ENCODE peak calls at places on chromosome 18, in seven cellular contexts. K is GM12891, E is GM12878, X is SK-N-SH, N is HepG2, D is K562, M is H1. H is an unnamed sample.

GRCh38 chr18:43485565-43485964 is 208.3 kb upstream of the SYT4 start:
- DNase-seq in K (no peak), E (no peak), X (no peak), N (no peak), D (no peak), M (no peak), H (no peak)

GRCh38 chr18:23038712-23039111 is 96.6 kb upstream of the CABLES1 start:
- DNase-seq in K (no peak), E (no peak), X (no peak), N (no peak), D (no peak), M (no peak), H (no peak)

GRCh38 chr18:55420977-55421611 is 166.9 kb downstream of the TCF4 start:
- DNase-seq in K (no peak), E (no peak), X (no peak), N (no peak), D (no peak), M (no peak), H (no peak)

GRCh38 chr18:29651121-29651675 is 1391.3 kb downstream of the DSC3 start:
- DNase-seq in K (no peak), E (no peak), X (no peak), N (no peak), D (no peak), M (no peak), H (no peak)

GRCh38 chr18:25310045-25310444 is 41.9 kb downstream of the ZNF521 start:
- DNase-seq in K (no peak), E (no peak), X (no peak), N (no peak), D (no peak), M (no peak), H (no peak)

GRCh38 chr18:46346213-46346612 is 242.0 kb downstream of the HAUS1 start:
- DNase-seq in K (no peak), E (no peak), X (no peak), N (no peak), D (no peak), M (no peak), H (no peak)

GRCh38 chr18:42105382-42105781 is 150.3 kb downstream of the PIK3C3 start:
- DNase-seq in K (no peak), E (no peak), X (no peak), N (no peak), D (no peak), M (no peak), H (no peak)

GRCh38 chr18:26429535-26429934 is 118.8 kb downstream of the KCTD1 start:
- DNase-seq in K (no peak), E (no peak), X (peak), N (peak), D (no peak), M (peak), H (no peak)

GRCh38 chr18:79401494-79402208 is 5.9 kb downstream of the NFATC1 start:
- DNase-seq in K (no peak), E (no peak), X (no peak), N (no peak), D (no peak), M (no peak), H (no peak)

GRCh38 chr18:74951165-74951760 is 257.7 kb downstream of the PTGR3 start:
- DNase-seq in K (no peak), E (peak), X (no peak), N (peak), D (no peak), M (no peak), H (no peak)
- TF ChIP-seq POLR2AphosphoS5 in K (no peak), E (no peak), X (no peak), N (no peak), D (no peak), M (no peak), H (no peak)

DNA sequence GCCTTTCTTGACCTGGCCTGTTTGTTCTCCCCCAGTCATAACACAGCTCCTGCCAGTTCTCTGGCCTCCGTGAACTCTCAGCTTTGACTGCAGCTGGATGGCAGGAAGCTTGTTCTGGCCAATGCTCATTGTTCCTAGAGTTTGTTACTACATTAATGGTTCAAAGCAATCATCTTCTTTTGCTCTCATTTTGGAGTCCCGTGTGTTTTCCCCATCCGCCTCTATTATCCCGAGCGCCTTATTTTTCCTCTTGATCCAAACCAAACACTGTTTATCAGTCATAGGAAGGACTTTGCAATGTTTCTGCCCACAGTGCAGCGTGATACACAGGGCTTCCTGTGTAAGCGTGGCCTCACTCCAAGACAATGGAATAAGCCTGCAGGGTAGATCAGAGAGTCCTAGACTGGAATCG is 184.3 kb upstream of the APCDD1 start:
- DNase-seq in K (no peak), E (no peak), X (no peak), N (peak), D (no peak), M (no peak), H (no peak)
- TF ChIP-seq TAF1 in K (no peak), E (no peak), X (no peak), N (no peak), D (no peak), M (no peak), H (no peak)

DNA sequence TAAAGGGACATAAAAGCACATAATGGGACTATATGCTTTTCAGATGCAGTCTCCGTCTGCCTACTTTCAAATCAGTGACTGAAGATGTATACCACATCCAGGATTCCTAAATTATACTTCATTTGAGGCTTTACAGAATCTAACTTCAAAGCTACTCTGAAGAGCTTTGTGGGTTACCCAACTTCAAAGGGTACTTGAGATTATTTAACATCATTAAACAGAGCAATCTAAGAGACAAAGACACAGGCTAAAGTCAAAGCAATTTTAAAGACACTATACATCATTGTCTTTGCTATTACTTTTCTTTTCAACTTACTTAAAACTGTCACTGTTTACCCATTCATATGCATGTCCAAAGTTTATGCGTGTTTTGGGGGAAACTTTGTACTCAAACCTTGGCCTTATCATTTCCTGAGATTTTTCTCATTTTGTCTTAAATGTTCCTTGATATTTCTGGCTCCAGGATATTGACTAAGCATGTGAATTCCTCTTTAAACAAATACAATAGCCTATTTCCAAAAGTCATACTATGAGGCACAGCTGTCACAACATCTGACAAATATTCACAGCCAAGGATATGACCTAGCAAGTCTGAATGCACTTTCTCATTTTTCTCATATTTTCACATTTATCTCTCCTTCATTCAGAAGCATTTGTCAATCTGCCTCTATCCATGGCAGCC is 1985.1 kb upstream of the PIK3C3 start:
- DNase-seq in K (no peak), E (no peak), X (no peak), N (no peak), D (no peak), M (no peak), H (no peak)
- TF ChIP-seq POLR2AphosphoS5 in K (no peak), E (no peak), X (no peak), N (no peak), D (no peak), M (no peak), H (no peak)

GRCh38 chr18:77006305-77007175 is 126.0 kb downstream of the MBP start:
- DNase-seq in K (no peak), E (no peak), X (no peak), N (no peak), D (no peak), M (no peak), H (no peak)
- TF ChIP-seq TAF1 in K (no peak), E (no peak), X (no peak), N (no peak), D (no peak), M (no peak), H (no peak)

DNA sequence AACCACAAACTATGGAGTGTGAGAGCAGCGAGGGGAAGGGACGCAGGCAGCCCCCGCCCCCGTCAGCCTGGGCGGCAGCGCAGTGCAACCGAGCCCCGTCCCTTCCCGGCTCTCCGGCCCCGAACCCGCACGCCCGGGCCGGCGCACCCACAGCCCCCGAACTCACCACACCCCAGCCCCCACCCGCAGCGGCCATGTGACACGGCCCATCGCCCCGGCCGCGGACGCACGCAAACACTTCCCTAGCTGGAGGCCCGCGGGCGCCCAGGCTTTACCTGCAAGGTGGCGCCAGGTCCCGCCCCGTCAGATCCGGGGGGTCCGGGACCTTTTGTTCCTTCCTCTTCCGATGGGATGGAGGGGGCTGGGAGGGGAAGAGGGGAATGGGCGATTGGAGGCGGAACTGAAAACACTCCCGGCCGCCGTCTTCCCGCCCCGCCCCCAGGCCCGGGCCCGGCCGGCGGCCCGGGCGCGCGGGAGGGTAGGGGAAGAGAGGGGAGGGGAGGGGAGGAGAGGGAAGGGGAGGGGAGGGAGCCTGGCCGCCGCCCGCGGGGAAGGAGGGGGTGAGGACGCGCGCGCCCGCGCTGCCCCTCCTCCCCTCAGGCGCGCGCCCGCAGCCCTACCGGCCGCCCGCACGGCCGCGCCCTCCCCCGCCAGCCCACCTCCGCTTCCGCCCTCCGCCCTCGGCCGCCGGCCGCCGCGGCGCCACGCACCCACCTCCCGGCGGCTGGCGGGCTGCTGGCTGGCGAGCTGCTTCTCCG is at the start of gene SMAD2:
- DNase-seq in K (peak), E (no peak), X (peak), N (peak), D (peak), M (peak), H (peak)
- TF ChIP-seq POLR2AphosphoS5 in K (no peak), E (no peak), X (no peak), N (peak), D (no peak), M (peak), H (peak)

GRCh38 chr18:78113445-78113844 is 863.8 kb downstream of the GALR1 start:
- DNase-seq in K (no peak), E (no peak), X (no peak), N (no peak), D (no peak), M (no peak), H (no peak)

GRCh38 chr18:78105611-78106010 is 856.0 kb downstream of the GALR1 start:
- DNase-seq in K (no peak), E (no peak), X (no peak), N (no peak), D (no peak), M (no peak), H (no peak)

GRCh38 chr18:78107363-78107762 is 857.7 kb downstream of the GALR1 start:
- DNase-seq in K (no peak), E (no peak), X (no peak), N (no peak), D (no peak), M (no peak), H (no peak)

GRCh38 chr18:78106946-78107345 is 857.3 kb downstream of the GALR1 start:
- DNase-seq in K (no peak), E (no peak), X (no peak), N (no peak), D (no peak), M (no peak), H (no peak)

GRCh38 chr18:78108587-78108986 is 858.9 kb downstream of the GALR1 start:
- DNase-seq in K (no peak), E (no peak), X (no peak), N (no peak), D (no peak), M (no peak), H (no peak)
- TF ChIP-seq TAF1 in K (no peak), E (no peak), X (no peak), N (no peak), D (no peak), M (no peak), H (no peak)

GRCh38 chr18:4292696-4293095 is 162.4 kb downstream of the DLGAP1 start:
- DNase-seq in K (no peak), E (no peak), X (no peak), N (no peak), D (no peak), M (no peak), H (no peak)
- TF ChIP-seq POLR2AphosphoS5 in K (no peak), E (no peak), X (no peak), N (no peak), D (no peak), M (no peak), H (no peak)

H was measured in GM12892.